ENCODE peak calls at places on chromosomes 13 and 19, in seven cellular contexts. J is right lobe of liver, L is tibial artery, H is heart right ventricle, D is kidney, N is MCF 10A, V is AG09319. O is an unnamed sample.

GRCh38 chr13:58953638-58954037 is 1210.1 kb downstream of the DIAPH3 start:
- DNase-seq in J (no peak), L (no peak), H (no peak), D (no peak), N (no peak), V (no peak), O (no peak)

GRCh38 chr13:43652751-43653150 is 134.0 kb downstream of the ENOX1 start:
- DNase-seq in J (no peak), L (no peak), H (no peak), D (no peak), N (no peak), V (no peak), O (no peak)

GRCh38 chr13:29105779-29106178 is 285.6 kb downstream of the MTUS2 start:
- DNase-seq in J (no peak), L (no peak), H (no peak), D (no peak), N (peak), V (no peak), O (no peak)

GRCh38 chr19:9061879-9062278 is 25.0 kb upstream of the OR1M1 start:
- DNase-seq in J (no peak), L (no peak), H (no peak), D (no peak), N (peak), V (no peak), O (no peak)

GRCh38 chr19:2089001-2089711 is 7.0 kb downstream of the MOB3A start:
- DNase-seq in J (no peak), L (no peak), H (no peak), D (peak), N (peak), V (no peak), O (no peak)

GRCh38 chr13:97629601-97630272 is 195.8 kb downstream of the RAP2A start:
- DNase-seq in J (no peak), L (no peak), H (no peak), D (no peak), N (no peak), V (no peak), O (no peak)

GRCh38 chr13:30666113-30666512 is 48.4 kb downstream of the USPL1 start:
- DNase-seq in J (no peak), L (no peak), H (no peak), D (no peak), N (no peak), V (no peak), O (no peak)

GRCh38 chr13:78876915-78877549 is 218.1 kb upstream of the OBI1 start:
- DNase-seq in J (no peak), L (no peak), H (no peak), D (peak), N (no peak), V (no peak), O (peak)

GRCh38 chr13:87887459-87888123 is 216.4 kb downstream of the SLITRK5 start:
- DNase-seq in J (no peak), L (no peak), H (no peak), D (no peak), N (no peak), V (no peak), O (no peak)

GRCh38 chr19:12705654-12706331 is 9.4 kb upstream of the FBXW9 start:
- DNase-seq in J (no peak), L (no peak), H (no peak), D (no peak), N (no peak), V (no peak), O (no peak)

GRCh38 chr13:50617134-50617721 is 226.3 kb downstream of the DLEU7 start:
- DNase-seq in J (no peak), L (no peak), H (no peak), D (no peak), N (peak), V (no peak), O (no peak)

GRCh38 chr13:106161186-106161585 is 374.3 kb downstream of the EFNB2 start:
- DNase-seq in J (no peak), L (no peak), H (no peak), D (no peak), N (no peak), V (no peak), O (no peak)

GRCh38 chr13:46176756-46177155 is 5.2 kb downstream of the LCP1 start:
- DNase-seq in J (no peak), L (no peak), H (no peak), D (no peak), N (no peak), V (no peak), O (no peak)

GRCh38 chr19:40594657-40595077 is 6.5 kb upstream of the LTBP4 start:
- DNase-seq in J (no peak), L (no peak), H (no peak), D (peak), N (peak), V (no peak), O (no peak)

GRCh38 chr13:98142427-98143156 is at the start of gene FARP1:
- DNase-seq in J (peak), L (peak), H (peak), D (peak), N (peak), V (peak), O (peak)

GRCh38 chr19:5927439-5927821 is 13.4 kb downstream of the CAPS start:
- DNase-seq in J (no peak), L (no peak), H (no peak), D (no peak), N (no peak), V (no peak), O (no peak)

GRCh38 chr19:13864513-13865242 is 12.3 kb upstream of the NANOS3 start:
- DNase-seq in J (no peak), L (no peak), H (no peak), D (peak), N (no peak), V (no peak), O (peak)

GRCh38 chr19:38650180-38650775 is 2.8 kb downstream of the ACTN4 start:
- DNase-seq in J (no peak), L (no peak), H (no peak), D (no peak), N (no peak), V (no peak), O (no peak)

GRCh38 chr19:51097166-51097736 is 11.0 kb downstream of the CTU1 start:
- DNase-seq in J (peak), L (no peak), H (peak), D (peak), N (peak), V (no peak), O (peak)

GRCh38 chr13:96229356-96229755 is 139.4 kb downstream of the HS6ST3 start:
- DNase-seq in J (no peak), L (no peak), H (no peak), D (no peak), N (peak), V (no peak), O (no peak)
- TF ChIP-seq CTCF in J (peak), L (no peak), H (peak), D (peak), N (peak), V (no peak), O (no peak)

GRCh38 chr19:4380254-4380727 is 20.1 kb downstream of the SH3GL1 start:
- DNase-seq in J (no peak), L (peak), H (peak), D (peak), N (peak), V (no peak), O (peak)
- TF ChIP-seq CTCF in J (no peak), L (no peak), H (no peak), D (no peak), N (no peak), V (no peak), O (no peak)

DNA sequence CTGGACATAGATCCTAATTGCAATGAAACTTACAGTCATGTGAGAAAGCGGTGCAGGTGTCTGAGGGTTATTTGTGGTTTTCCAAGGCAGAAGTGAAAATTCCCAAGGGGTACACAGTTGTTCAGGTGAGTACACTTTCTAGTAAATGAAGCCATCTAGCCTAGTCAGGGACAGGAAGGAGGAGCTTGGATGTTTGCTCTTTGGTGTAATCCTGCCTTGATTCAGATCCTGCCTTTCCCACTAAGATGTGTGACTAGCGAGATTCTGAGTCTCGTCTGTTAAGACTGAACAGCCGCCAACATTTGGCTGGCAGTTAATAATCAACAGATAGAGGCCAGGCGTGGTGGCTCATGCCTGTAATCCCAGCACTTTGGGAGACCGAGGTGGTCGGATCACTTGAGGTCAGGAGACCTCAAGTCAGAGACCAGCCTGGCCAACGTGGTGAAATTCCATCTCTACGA is 2.5 kb downstream of the RPS9 start:
- DNase-seq in J (no peak), L (no peak), H (no peak), D (peak), N (peak), V (no peak), O (peak)
- TF ChIP-seq CTCF in J (no peak), L (no peak), H (no peak), D (no peak), N (no peak), V (no peak), O (no peak)

GRCh38 chr19:44845612-44846454 is at the start of gene NECTIN2:
- DNase-seq in J (peak), L (peak), H (peak), D (peak), N (peak), V (peak), O (peak)
- TF ChIP-seq CTCF in J (peak), L (peak), H (peak), D (peak), N (peak), V (peak), O (peak)

O was measured in spleen.